ENCODE peak calls at places on chromosomes 2 and 18, in four cellular contexts. C is dermis microvascular lymphatic vessel endothelial cell, T is hippocampal formation, O is HEK293T. H is an unnamed sample.

GRCh38 chr18:38011446-38011845 is 445.8 kb upstream of the CELF4 start:
- DNase-seq in C (no peak), T (peak), O (no peak), H (no peak)

GRCh38 chr2:217880490-217880889 is 122.3 kb downstream of the TNS1 start:
- DNase-seq in C (no peak), T (no peak), O (no peak), H (no peak)

GRCh38 chr2:148201075-148202004 is 180.4 kb downstream of the MBD5 start:
- DNase-seq in C (peak), T (no peak), O (peak), H (no peak)

GRCh38 chr2:30613001-30613400 is 166.0 kb downstream of the LCLAT1 start:
- DNase-seq in C (no peak), T (no peak), O (no peak), H (no peak)

GRCh38 chr2:44944952-44945612 is 3.6 kb downstream of the SIX3 start:
- DNase-seq in C (no peak), T (no peak), O (no peak), H (no peak)

GRCh38 chr2:134782107-134782506 is 56.3 kb upstream of the ACMSD start:
- DNase-seq in C (no peak), T (no peak), O (no peak), H (no peak)

GRCh38 chr2:171434671-171434980 is 600 bp downstream of the DCAF17 start:
- DNase-seq in C (no peak), T (peak), O (no peak), H (no peak)

GRCh38 chr2:203446780-203447179 is 88.3 kb downstream of the RAPH1 start:
- DNase-seq in C (no peak), T (no peak), O (no peak), H (no peak)

GRCh38 chr2:66717491-66717890 is 282.6 kb downstream of the MEIS1 start:
- DNase-seq in C (no peak), T (no peak), O (no peak), H (no peak)

GRCh38 chr2:171034315-171034714 is 105.3 kb downstream of the GORASP2 start:
- DNase-seq in C (no peak), T (no peak), O (no peak), H (no peak)

GRCh38 chr2:1707771-1708351 is 36.5 kb downstream of the PXDN start:
- DNase-seq in C (peak), T (no peak), O (no peak), H (peak)

GRCh38 chr18:9866627-9867453 is 18.9 kb upstream of the TXNDC2 start:
- DNase-seq in C (no peak), T (no peak), O (no peak), H (no peak)

GRCh38 chr2:61543062-61543461 is 4.9 kb upstream of the XPO1 start:
- DNase-seq in C (no peak), T (no peak), O (no peak), H (no peak)

GRCh38 chr2:126200538-126200937 is 455.4 kb upstream of the GYPC start:
- DNase-seq in C (no peak), T (no peak), O (no peak), H (no peak)

GRCh38 chr2:30584116-30584515 is 137.1 kb downstream of the LCLAT1 start:
- DNase-seq in C (peak), T (peak), O (no peak), H (no peak)

GRCh38 chr2:233247744-233248143 is 3.7 kb upstream of the ATG16L1 start:
- DNase-seq in C (peak), T (no peak), O (no peak), H (no peak)

GRCh38 chr2:95551055-95551568 is 40.7 kb upstream of the TRIM43 start:
- DNase-seq in C (no peak), T (no peak), O (no peak), H (no peak)

GRCh38 chr18:9537638-9538037 is 62.3 kb downstream of the RALBP1 start:
- DNase-seq in C (no peak), T (no peak), O (no peak), H (no peak)

GRCh38 chr2:54772110-54772509 is 48.6 kb downstream of the EML6 start:
- DNase-seq in C (peak), T (no peak), O (no peak), H (no peak)

GRCh38 chr2:168722592-168722991 is 79.8 kb upstream of the NOSTRIN start:
- DNase-seq in C (peak), T (no peak), O (no peak), H (no peak)

GRCh38 chr2:7517122-7517487 is 599.9 kb downstream of the RNF144A start:
- DNase-seq in C (no peak), T (no peak), O (no peak), H (no peak)

GRCh38 chr2:241659150-241659739 is 21.8 kb downstream of the ATG4B start:
- DNase-seq in C (peak), T (peak), O (peak), H (peak)

GRCh38 chr2:58871469-58872142 is 630.5 kb upstream of the FANCL start:
- DNase-seq in C (no peak), T (no peak), O (peak), H (no peak)

GRCh38 chr18:11587846-11588245 is 21.6 kb upstream of the SLC35G4 start:
- DNase-seq in C (no peak), T (no peak), O (no peak), H (no peak)

GRCh38 chr2:234427081-234428058 is 69.5 kb downstream of the ARL4C start:
- DNase-seq in C (peak), T (no peak), O (no peak), H (no peak)

GRCh38 chr18:23226386-23226785 is 91.1 kb downstream of the CABLES1 start:
- DNase-seq in C (peak), T (no peak), O (no peak), H (no peak)

GRCh38 chr18:56052202-56052601 is 464.2 kb upstream of the TCF4 start:
- DNase-seq in C (no peak), T (no peak), O (no peak), H (no peak)